ENCODE peak calls at places on chromosomes 7 and 10, in six cellular contexts. K, M, J, Q, R and Z are unnamed samples.
A peak's percentile ranks its signal among the peaks of the same experiment; 100 is the strongest.

GRCh38 chr7:104252409-104253134 is 44.8 kb upstream of the ORC5 start:
- DNase-seq in J (no peak), M (no peak), Q (no peak), K (no peak), R (no peak), Z (no peak)

GRCh38 chr10:43061764-43062163 is 15.1 kb upstream of the RET start:
- DNase-seq in J (no peak), M (no peak), Q (no peak), K (peak; percentile 33), R (no peak), Z (no peak)

GRCh38 chr10:42975005-42975493 is 101.8 kb upstream of the RET start:
- DNase-seq in K (no peak), J (no peak), R (no peak), M (no peak), Q (no peak), Z (no peak)

GRCh38 chr10:88288621-88289059 is 294.5 kb downstream of the RNLS start:
- DNase-seq in M (no peak), R (no peak), Q (no peak), J (no peak), K (peak; percentile 54), Z (peak; percentile 10)

GRCh38 chr10:122010405-122011050 is 21.6 kb downstream of the TACC2 start:
- DNase-seq in M (no peak), Q (peak; percentile 52), R (no peak), K (peak; percentile 59), J (no peak), Z (no peak)

GRCh38 chr7:27872281-27873005 is 132.5 kb downstream of the TAX1BP1 start:
- DNase-seq in M (no peak), Q (peak; percentile 8), K (no peak), J (no peak), R (no peak), Z (no peak)

GRCh38 chr7:24419070-24419469 is 135.1 kb downstream of the NPY start:
- DNase-seq in Q (peak; percentile 1), K (no peak), J (no peak), M (no peak), R (no peak), Z (no peak)

GRCh38 chr7:101893326-101894085 is 76.1 kb downstream of the CUX1 start:
- DNase-seq in J (no peak), Q (no peak), M (no peak), R (no peak), K (no peak), Z (no peak)

GRCh38 chr10:77641788-77642397 is 4.3 kb upstream of the KCNMA1 start:
- DNase-seq in Q (peak; percentile 84), M (peak; percentile 78), J (peak; percentile 59), K (peak; percentile 65), R (peak; percentile 68), Z (peak; percentile 74)

GRCh38 chr7:15750741-15751140 is 64.3 kb upstream of the MEOX2 start:
- DNase-seq in K (peak; percentile 29), R (no peak), J (no peak), Q (no peak), M (no peak), Z (no peak)

GRCh38 chr10:110353244-110354119 is 48.8 kb upstream of the SMNDC1 start:
- DNase-seq in R (no peak), M (peak; percentile 49), J (no peak), Q (peak; percentile 72), K (peak; percentile 95), Z (no peak)

GRCh38 chr10:70130878-70131559 is 1.6 kb downstream of the AIFM2 start:
- DNase-seq in M (no peak), K (peak; percentile 19), J (no peak), R (no peak), Q (peak; percentile 89), Z (no peak)

GRCh38 chr7:2540133-2540532 is 15.2 kb downstream of the BRAT1 start:
- DNase-seq in R (no peak), J (no peak), M (no peak), K (no peak), Q (no peak), Z (no peak)

GRCh38 chr7:42932861-42933591 is 850 bp downstream of the MRPL32 start:
- DNase-seq in J (peak; percentile 24), Q (peak; percentile 77), K (peak; percentile 38), M (no peak), R (no peak), Z (no peak)

GRCh38 chr10:98202378-98202777 is 65.6 kb downstream of the LOXL4 start:
- DNase-seq in J (no peak), K (no peak), R (no peak), M (no peak), Q (no peak), Z (no peak)

GRCh38 chr10:28169525-28169924 is 133.3 kb downstream of the MPP7 start:
- DNase-seq in R (no peak), M (no peak), J (no peak), Q (no peak), K (no peak), Z (no peak)

GRCh38 chr7:10889266-10889898 is 84.3 kb upstream of the PHF14 start:
- DNase-seq in K (peak; percentile 56), R (peak; percentile 37), J (peak; percentile 42), M (peak; percentile 12), Q (peak; percentile 69), Z (peak; percentile 66)

GRCh38 chr10:79328737-79329504 is 18.3 kb upstream of the PPIF start:
- DNase-seq in K (peak; percentile 55), Q (no peak), J (no peak), M (no peak), R (no peak), Z (no peak)

GRCh38 chr10:104109908-104110662 is 11.9 kb upstream of the SFR1 start:
- DNase-seq in R (no peak), Q (peak; percentile 60), M (no peak), J (no peak), K (peak; percentile 85), Z (no peak)

GRCh38 chr7:117737882-117738281 is 135.4 kb downstream of the CTTNBP2 start:
- DNase-seq in J (no peak), R (no peak), Q (no peak), K (no peak), M (no peak), Z (no peak)

GRCh38 chr7:77910124-77910523 is 111.6 kb downstream of the PHTF2 start:
- DNase-seq in Q (peak; percentile 8), M (no peak), J (no peak), K (no peak), R (no peak), Z (no peak)
- TF ChIP-seq CTCF in Q (peak; percentile 2), M (no peak), J (no peak), K (no peak), R (no peak), Z (no peak)

DNA sequence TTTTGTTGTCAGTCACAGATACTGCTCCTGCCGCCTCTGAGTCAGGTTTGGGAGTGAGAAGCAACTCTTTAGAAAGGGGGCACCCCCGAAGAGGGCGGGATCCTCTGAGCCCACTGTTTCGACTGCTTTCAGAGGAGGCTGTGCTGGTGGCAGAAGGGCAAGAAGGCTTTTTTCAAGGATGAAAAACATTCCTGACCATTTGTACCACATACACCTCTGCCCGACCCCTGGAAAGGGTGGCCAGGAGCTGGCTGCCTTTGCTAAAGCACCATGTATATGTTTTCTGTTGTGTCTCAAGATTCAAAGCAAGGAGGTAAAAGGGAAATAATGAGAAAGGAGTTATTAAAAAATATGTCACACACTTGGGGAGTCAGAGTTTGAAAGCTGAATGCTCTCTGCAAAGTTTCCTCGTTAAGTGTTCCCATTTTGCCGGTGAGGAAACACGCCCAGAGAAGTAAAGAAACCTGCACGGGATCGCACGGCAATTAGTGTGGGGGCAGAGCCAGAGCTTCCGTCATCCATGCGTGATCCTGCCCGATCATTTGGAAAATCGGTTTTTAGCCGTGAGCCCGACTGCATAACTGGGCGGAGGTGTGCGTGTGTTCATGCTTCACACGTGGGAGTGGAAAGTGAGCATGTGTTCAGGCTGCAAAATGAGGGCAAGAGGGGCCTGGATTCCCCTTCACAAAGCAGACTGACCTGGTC is 163.2 kb downstream of the ADAM12 start:
- DNase-seq in J (no peak), R (no peak), Q (no peak), M (no peak), K (no peak), Z (no peak)
- TF ChIP-seq CTCF in J (no peak), R (no peak), Q (no peak), M (no peak), K (no peak), Z (no peak)

GRCh38 chr7:41732279-41733062 is 29.6 kb upstream of the INHBA start:
- DNase-seq in R (no peak), M (no peak), J (no peak), K (no peak), Q (peak; percentile 25), Z (no peak)
- TF ChIP-seq CTCF in R (no peak), M (peak; percentile 14), J (peak; percentile 45), K (no peak), Q (peak; percentile 35), Z (peak; percentile 38)

DNA sequence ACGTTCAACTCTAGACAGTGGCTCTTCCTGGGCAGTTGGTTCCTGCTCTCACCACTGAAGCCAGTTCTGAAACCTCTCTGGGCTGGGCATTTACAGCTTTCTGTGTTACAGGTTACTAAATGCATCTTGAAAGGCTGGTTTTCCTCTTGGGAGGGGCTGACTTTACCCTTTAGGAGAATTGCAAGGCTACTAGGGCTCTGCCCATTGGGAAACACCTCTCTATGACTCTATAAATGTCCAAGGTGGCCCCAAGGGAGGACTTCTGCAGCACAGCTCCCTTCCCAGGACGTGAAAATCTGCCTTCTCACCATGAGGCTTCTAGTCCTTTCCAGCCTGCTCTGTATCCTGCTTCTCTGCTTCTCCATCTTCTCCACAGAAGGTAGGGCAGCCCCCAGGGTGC is at the start of gene GPR15LG:
- DNase-seq in R (no peak), M (no peak), J (no peak), K (no peak), Q (no peak), Z (no peak)
- TF ChIP-seq CTCF in R (no peak), M (no peak), J (no peak), K (no peak), Q (no peak), Z (no peak)

GRCh38 chr10:7121154-7121797 is 289.6 kb downstream of the SFMBT2 start:
- DNase-seq in K (peak; percentile 15), R (peak; percentile 79), Q (peak; percentile 63), M (no peak), J (peak; percentile 81), Z (peak; percentile 75)
- TF ChIP-seq CTCF in K (peak; percentile 33), R (peak; percentile 73), Q (peak; percentile 28), M (peak; percentile 65), J (peak; percentile 97), Z (peak; percentile 72)

DNA sequence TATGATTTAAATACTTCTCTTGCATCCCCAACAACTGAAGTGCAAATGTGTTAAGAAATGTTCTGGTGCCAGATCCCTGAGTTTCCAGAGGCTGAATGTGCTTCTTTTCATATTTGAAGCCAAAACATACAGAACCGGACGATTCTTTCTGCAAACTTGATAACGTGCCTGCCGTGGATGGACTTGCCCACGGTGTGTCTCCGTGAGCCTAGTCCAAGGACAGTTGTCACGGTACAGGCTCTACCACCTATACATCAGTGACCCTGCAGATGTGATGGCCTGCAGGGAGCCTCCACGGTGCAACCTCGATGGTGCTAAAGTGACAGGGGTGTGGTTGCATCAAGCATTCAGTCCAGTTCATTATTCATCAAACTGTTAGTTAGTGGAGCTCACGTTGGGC is 198.7 kb upstream of the LYZL2 start:
- DNase-seq in M (no peak), J (no peak), Q (no peak), R (no peak), K (no peak), Z (no peak)
- TF ChIP-seq CTCF in M (no peak), J (no peak), Q (no peak), R (no peak), K (no peak), Z (no peak)